ENCODE peak calls at places on chromosomes 3 and 15, in four cellular contexts. S is activated naive CD8-positive, alpha-beta T cell treated with anti-CD3 and anti-CD28 coated beads, Interleukin-2, amount 50 U/mL, for 24 hours; X is endothelial cell; T is pons. J is an unnamed sample.

GRCh38 chr3:60746690-60747416 is 504.4 kb downstream of the FHIT start:
- DNase-seq in S (no peak), X (peak), T (no peak), J (no peak)

GRCh38 chr3:23880703-23881339 is 36.0 kb downstream of the NKIRAS1 start:
- DNase-seq in S (no peak), T (no peak), X (no peak), J (no peak)

GRCh38 chr3:72997421-72997961 is 880 bp downstream of the PPP4R2 start:
- DNase-seq in S (peak), X (peak), T (peak), J (peak)

GRCh38 chr3:183006396-183007002 is 26.2 kb upstream of the DCUN1D1 start:
- DNase-seq in T (no peak), X (no peak), S (no peak), J (no peak)

GRCh38 chr3:55294557-55294956 is 192.5 kb downstream of the WNT5A start:
- DNase-seq in T (no peak), X (no peak), S (no peak), J (no peak)

GRCh38 chr15:98433856-98434255 is 214.5 kb upstream of the IGF1R start:
- DNase-seq in X (no peak), S (no peak), T (no peak), J (no peak)

GRCh38 chr3:24529210-24529609 is 34.6 kb upstream of the THRB start:
- DNase-seq in X (no peak), T (no peak), S (no peak), J (no peak)

GRCh38 chr3:181631901-181632300 is 79.8 kb upstream of the SOX2 start:
- DNase-seq in S (no peak), T (no peak), X (no peak), J (no peak)

GRCh38 chr3:171156455-171157005 is 130.0 kb upstream of the SLC2A2 start:
- DNase-seq in X (no peak), S (no peak), T (no peak), J (no peak)

GRCh38 chr15:95132774-95133173 is 901.4 kb downstream of the MCTP2 start:
- DNase-seq in T (no peak), S (no peak), X (no peak), J (no peak)

GRCh38 chr3:110526732-110527727 is 544.6 kb upstream of the NECTIN3 start:
- DNase-seq in T (no peak), X (no peak), S (no peak), J (peak)

GRCh38 chr15:33735637-33736247 is 232.6 kb upstream of the CHRM5 start:
- DNase-seq in X (peak), S (peak), T (peak), J (peak)

GRCh38 chr15:31387483-31388118 is 61.0 kb downstream of the KLF13 start:
- DNase-seq in T (no peak), X (no peak), S (no peak), J (no peak)

GRCh38 chr3:140391041-140391440 is 286.8 kb upstream of the TRIM42 start:
- DNase-seq in T (no peak), S (no peak), X (no peak), J (peak)

GRCh38 chr3:36317915-36318314 is 62.4 kb upstream of the STAC start:
- DNase-seq in X (no peak), T (no peak), S (no peak), J (no peak)

GRCh38 chr15:76866008-76866407 is 39.1 kb downstream of the SCAPER start:
- DNase-seq in T (no peak), S (no peak), X (no peak), J (no peak)

GRCh38 chr3:108524547-108524946 is 14.2 kb upstream of the MYH15 start:
- DNase-seq in S (no peak), X (no peak), T (no peak), J (no peak)

GRCh38 chr15:100310511-100310910 is 31.3 kb downstream of the ADAMTS17 start:
- DNase-seq in T (no peak), X (no peak), S (no peak), J (no peak)

GRCh38 chr15:26421065-26421464 is 351.8 kb downstream of the GABRB3 start:
- DNase-seq in S (no peak), X (no peak), T (no peak), J (no peak)

GRCh38 chr15:101244039-101244781 is 7.6 kb downstream of the CHSY1 start:
- DNase-seq in T (no peak), X (no peak), S (no peak), J (no peak)

GRCh38 chr3:116000315-116000714 is 377.0 kb downstream of the GAP43 start:
- DNase-seq in S (no peak), X (no peak), T (no peak), J (peak)

GRCh38 chr15:25268166-25268565 is 170.7 kb downstream of the UBE3A start:
- DNase-seq in S (no peak), X (no peak), T (no peak), J (peak)

GRCh38 chr3:38805765-38806386 is 10.1 kb downstream of the SCN10A start:
- DNase-seq in T (peak), S (peak), X (peak), J (peak)

GRCh38 chr3:5188419-5189405 is 1.2 kb downstream of the EDEM1 start:
- DNase-seq in X (peak), T (peak), S (peak), J (peak)

GRCh38 chr15:91183630-91184029 is 83.6 kb downstream of the SV2B start:
- DNase-seq in X (no peak), T (no peak), S (no peak), J (no peak)

GRCh38 chr15:50880651-50881114 is 27.8 kb upstream of the AP4E1 start:
- DNase-seq in S (no peak), X (no peak), T (no peak), J (no peak)

GRCh38 chr3:64859625-64860590 is 172.1 kb upstream of the ADAMTS9 start:
- DNase-seq in X (no peak), T (no peak), S (no peak), J (no peak)

GRCh38 chr3:30458376-30458775 is 148.0 kb upstream of the TGFBR2 start:
- DNase-seq in S (no peak), X (no peak), T (no peak), J (no peak)

GRCh38 chr3:160569874-160570273 is 4.5 kb upstream of the KPNA4 start:
- DNase-seq in T (no peak), S (no peak), X (no peak), J (no peak)

GRCh38 chr15:44243146-44243545 is 45.4 kb upstream of the GOLM2 start:
- DNase-seq in S (no peak), T (no peak), X (no peak), J (no peak)

GRCh38 chr3:194705227-194705626 is 19.5 kb downstream of the FAM43A start:
- DNase-seq in X (no peak), T (no peak), S (no peak), J (no peak)

J was measured in K562.